ENCODE peak calls at places on chromosomes 3 and 15, in seven cellular contexts. G, V, U, Z, B, I and S are unnamed samples.

GRCh38 chr3:45986303-45986982 is 9.2 kb downstream of the FYCO1 start:
- DNase-seq in I (no peak), U (peak; percentile 53), Z (peak; percentile 86), V (no peak), B (peak; percentile 44), G (no peak), S (no peak)

GRCh38 chr3:126523745-126524428 is at the start of gene CHST13:
- DNase-seq in I (no peak), B (peak; percentile 34), G (peak; percentile 80), U (peak; percentile 35), V (peak; percentile 86), Z (peak; percentile 46), S (no peak)

GRCh38 chr3:120284702-120285507 is at the start of gene GPR156:
- DNase-seq in V (no peak), Z (no peak), I (peak; percentile 18), B (peak; percentile 10), U (peak; percentile 44), G (peak; percentile 67), S (no peak)

GRCh38 chr15:75069301-75069925 is 46.0 kb downstream of the PPCDC start:
- DNase-seq in I (no peak), U (no peak), B (no peak), V (no peak), Z (no peak), G (no peak), S (no peak)

GRCh38 chr15:45743309-45744041 is 108.6 kb downstream of the SQOR start:
- DNase-seq in G (no peak), U (no peak), Z (no peak), V (no peak), B (no peak), I (no peak), S (no peak)

GRCh38 chr3:58032186-58032585 is 24.0 kb downstream of the FLNB start:
- DNase-seq in V (no peak), U (no peak), Z (no peak), I (no peak), G (no peak), B (no peak), S (no peak)

GRCh38 chr3:177071496-177072156 is 125.7 kb downstream of the TBL1XR1 start:
- DNase-seq in U (no peak), B (no peak), I (no peak), Z (no peak), V (no peak), G (no peak), S (no peak)

GRCh38 chr3:9070961-9071360 is 107.7 kb upstream of the RAD18 start:
- DNase-seq in I (no peak), B (no peak), U (no peak), Z (no peak), G (no peak), V (no peak), S (no peak)

GRCh38 chr3:177201707-177202397 is 4.6 kb upstream of the TBL1XR1 start:
- DNase-seq in G (no peak), Z (no peak), V (peak; percentile 42), I (no peak), U (no peak), B (no peak), S (no peak)

GRCh38 chr3:10289785-10290355 is 2.9 kb downstream of the GHRL start:
- DNase-seq in G (no peak), B (no peak), Z (no peak), V (no peak), I (no peak), U (no peak), S (no peak)

GRCh38 chr3:58000713-58001467 is 7.3 kb upstream of the FLNB start:
- DNase-seq in G (no peak), I (no peak), V (peak; percentile 66), Z (no peak), U (no peak), B (peak; percentile 32), S (no peak)

GRCh38 chr3:130816873-130817445 is 70.3 kb upstream of the PIK3R4 start:
- DNase-seq in B (no peak), V (no peak), I (no peak), Z (no peak), G (no peak), U (no peak), S (no peak)

GRCh38 chr15:101169457-101170071 is 82.3 kb downstream of the CHSY1 start:
- DNase-seq in B (no peak), V (no peak), Z (no peak), I (no peak), U (no peak), G (no peak), S (peak; percentile 66)

GRCh38 chr3:12999147-13000140 is 73.8 kb downstream of the IQSEC1 start:
- DNase-seq in I (no peak), V (peak; percentile 93), G (no peak), B (peak; percentile 97), U (no peak), Z (peak; percentile 85), S (peak; percentile 94)

GRCh38 chr3:133948131-133948810 is 52.6 kb upstream of the RAB6B start:
- DNase-seq in V (no peak), U (no peak), Z (no peak), B (no peak), G (no peak), I (no peak), S (no peak)
- TF ChIP-seq EP300 in V (no peak), U (no peak), Z (no peak), B (no peak), G (no peak), I (no peak), S (no peak)

GRCh38 chr3:132265008-132265407 is 52.2 kb upstream of the ACP3 start:
- DNase-seq in G (no peak), Z (no peak), B (no peak), I (no peak), V (no peak), U (no peak), S (no peak)
- H3K27ac ChIP-seq in G (no peak overlapping the region), Z (no peak overlapping the region), B (no peak overlapping the region), I (no peak overlapping the region), V (no peak overlapping the region), U (no peak overlapping the region), S (no peak overlapping the region)

DNA sequence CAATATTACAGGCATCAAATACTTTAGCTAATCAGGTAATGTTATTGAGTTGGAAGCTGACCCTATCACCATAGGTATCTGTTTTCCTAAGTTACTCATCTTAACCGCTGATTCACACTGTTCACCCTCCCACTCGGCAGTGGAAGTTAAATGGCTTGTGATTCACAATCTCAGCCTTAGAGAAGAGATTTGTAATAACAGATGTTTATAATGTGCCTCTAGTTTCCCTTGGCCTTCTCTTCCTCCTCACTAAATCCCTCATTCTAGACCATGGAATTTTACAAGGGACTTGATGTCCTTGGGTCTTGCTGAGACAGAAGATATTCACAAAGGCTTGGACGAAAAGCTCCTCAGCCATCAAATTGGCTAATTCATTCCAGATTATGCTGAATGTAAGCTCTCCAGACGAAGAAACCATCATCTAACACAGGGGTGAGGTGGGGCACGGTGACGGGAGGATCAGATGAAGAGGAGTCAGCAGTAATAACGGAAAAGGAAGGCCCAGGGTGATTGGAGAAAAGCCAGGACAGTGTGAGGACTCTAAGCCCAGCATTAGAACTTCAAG is 931.7 kb downstream of the MCTP2 start:
- DNase-seq in U (no peak), Z (no peak), I (no peak), G (no peak), B (no peak), V (no peak), S (peak; percentile 65)
- TF ChIP-seq EP300 in U (no peak), Z (no peak), I (no peak), G (no peak), B (no peak), V (no peak), S (no peak)

GRCh38 chr15:26773917-26774316 is 1.1 kb upstream of the GABRB3 start:
- DNase-seq in B (no peak), Z (no peak), U (peak; percentile 17), G (no peak), V (no peak), I (no peak), S (no peak)

GRCh38 chr15:26772588-26773484 is at the start of gene GABRB3:
- DNase-seq in I (peak; percentile 51), V (no peak), Z (peak; percentile 69), G (peak; percentile 86), B (no peak), U (peak; percentile 47), S (no peak)

GRCh38 chr15:26771917-26772587 is 814 bp downstream of the GABRB3 start:
- DNase-seq in G (no peak), U (peak; percentile 50), V (no peak), Z (no peak), I (no peak), B (no peak), S (no peak)

GRCh38 chr15:26773485-26773877 is 615 bp upstream of the GABRB3 start:
- DNase-seq in V (no peak), Z (no peak), I (no peak), G (no peak), B (no peak), U (peak; percentile 43), S (no peak)

GRCh38 chr15:26771168-26771916 is 1.5 kb downstream of the GABRB3 start:
- DNase-seq in I (peak; percentile 21), G (peak; percentile 93), V (no peak), B (no peak), Z (peak; percentile 35), U (no peak), S (no peak)
- H3K27ac ChIP-seq in I (no peak overlapping the region), G (no peak overlapping the region), V (no peak overlapping the region), B (no peak overlapping the region), Z (peak overlapping the region; percentile 52), U (peak overlapping the region; percentile 97), S (no peak overlapping the region)

GRCh38 chr15:22839046-22839705 is 710 bp downstream of the NIPA2 start:
- DNase-seq in U (peak; percentile 22), V (no peak), I (no peak), B (no peak), G (no peak), Z (no peak), S (no peak)

GRCh38 chr15:22838292-22839042 is at the start of gene NIPA2:
- DNase-seq in V (peak; percentile 99), U (peak; percentile 93), G (peak; percentile 100), B (peak; percentile 97), I (peak; percentile 98), Z (peak; percentile 99), S (peak; percentile 99)
- TF ChIP-seq EP300 in V (no peak), U (no peak), G (no peak), B (no peak), I (peak; percentile 48), Z (no peak), S (no peak)

GRCh38 chr3:148600440-148600839 is 97.3 kb upstream of the AGTR1 start:
- DNase-seq in V (no peak), I (no peak), Z (no peak), U (no peak), G (no peak), B (no peak), S (no peak)
- H3K27ac ChIP-seq in V (peak overlapping the region; percentile 72), I (no peak overlapping the region), Z (no peak overlapping the region), U (peak overlapping the region; percentile 87), G (no peak overlapping the region), B (no peak overlapping the region), S (no peak overlapping the region)

GRCh38 chr3:76532423-76532822 is 507.5 kb upstream of the ROBO2 start:
- DNase-seq in U (no peak), G (no peak), I (no peak), V (no peak), Z (no peak), B (no peak), S (no peak)
- TF ChIP-seq EP300 in U (no peak), G (no peak), I (no peak), V (no peak), Z (no peak), B (no peak), S (no peak)